ENCODE peak calls at places on chromosome 10, in four cellular contexts. H, U, S and N are unnamed samples.

GRCh38 chr10:95758351-95759025 is 2.5 kb downstream of the ENTPD1 start:
- DNase-seq in U (no peak), S (no peak), H (no peak), N (no peak)

GRCh38 chr10:44366936-44367630 is 17.8 kb downstream of the CXCL12 start:
- DNase-seq in S (no peak), H (no peak), U (no peak), N (no peak)

GRCh38 chr10:4095171-4095570 is 310.2 kb upstream of the KLF6 start:
- DNase-seq in U (no peak), H (no peak), S (no peak), N (no peak)

GRCh38 chr10:129345763-129346162 is 121.3 kb upstream of the MGMT start:
- DNase-seq in S (no peak), H (peak; percentile 58), U (no peak), N (no peak)

GRCh38 chr10:74684462-74684861 is 141.9 kb upstream of the KAT6B start:
- DNase-seq in H (no peak), S (no peak), U (no peak), N (no peak)

GRCh38 chr10:69769395-69769989 is 32.2 kb upstream of the COL13A1 start:
- DNase-seq in U (peak; percentile 88), S (no peak), H (peak; percentile 89), N (no peak)

GRCh38 chr10:86752311-86752710 is 4.1 kb upstream of the BMPR1A start:
- DNase-seq in U (no peak), S (no peak), H (peak; percentile 42), N (no peak)

GRCh38 chr10:92590623-92591549 is 2.0 kb upstream of the KIF11 start:
- DNase-seq in H (peak; percentile 91), S (peak; percentile 24), U (no peak), N (no peak)

GRCh38 chr10:30467939-30468338 is 34.0 kb downstream of the MAP3K8 start:
- DNase-seq in U (no peak), H (no peak), S (no peak), N (no peak)

GRCh38 chr10:11685787-11686218 is 56.4 kb upstream of the ECHDC3 start:
- DNase-seq in U (no peak), H (no peak), S (peak; percentile 76), N (no peak)

GRCh38 chr10:71270301-71270777 is 48.7 kb upstream of the SLC29A3 start:
- DNase-seq in H (peak; percentile 95), U (no peak), S (peak; percentile 58), N (no peak)

GRCh38 chr10:123009105-123009805 is 449 bp downstream of the ACADSB start:
- DNase-seq in S (peak; percentile 20), U (peak; percentile 76), H (peak; percentile 47), N (no peak)

GRCh38 chr10:79418274-79418673 is 27.1 kb downstream of the ZCCHC24 start:
- DNase-seq in U (peak; percentile 49), S (no peak), H (no peak), N (no peak)

GRCh38 chr10:28470873-28471704 is 61.8 kb upstream of the WAC start:
- DNase-seq in S (no peak), H (no peak), U (no peak), N (no peak)

GRCh38 chr10:630581-631073 is 58.8 kb downstream of the DIP2C start:
- DNase-seq in H (no peak), S (no peak), U (no peak), N (no peak)

GRCh38 chr10:116486774-116487448 is 58.8 kb upstream of the PNLIP start:
- DNase-seq in S (no peak), U (no peak), H (peak; percentile 53), N (no peak)

GRCh38 chr10:59245751-59246150 is 69.3 kb downstream of the PHYHIPL start:
- DNase-seq in S (no peak), U (no peak), H (no peak), N (no peak)

GRCh38 chr10:86368987-86369386 is 2.4 kb upstream of the GRID1 start:
- DNase-seq in H (no peak), U (peak; percentile 16), S (no peak), N (no peak)

GRCh38 chr10:86857097-86857825 is 100.2 kb downstream of the MMRN2 start:
- DNase-seq in S (no peak), H (peak; percentile 96), U (no peak), N (no peak)

GRCh38 chr10:36578306-36578705 is 547.1 kb upstream of the ANKRD30A start:
- DNase-seq in H (no peak), S (no peak), U (no peak), N (no peak)

GRCh38 chr10:114552050-114552449 is 106.0 kb downstream of the ABLIM1 start:
- DNase-seq in H (no peak), U (no peak), S (no peak), N (no peak)

GRCh38 chr10:79904671-79905321 is 44.1 kb downstream of the SFTPD start:
- DNase-seq in U (peak; percentile 92), S (no peak), H (peak; percentile 87), N (no peak)

GRCh38 chr10:58782876-58783859 is 270.5 kb downstream of the BICC1 start:
- DNase-seq in S (no peak), U (no peak), H (no peak), N (no peak)

GRCh38 chr10:15278786-15279185 is 92.3 kb downstream of the FAM171A1 start:
- DNase-seq in U (no peak), H (no peak), S (no peak), N (no peak)

GRCh38 chr10:15279236-15279635 is 91.9 kb downstream of the FAM171A1 start:
- DNase-seq in H (no peak), U (no peak), S (no peak), N (no peak)

GRCh38 chr10:15280462-15280861 is 90.6 kb downstream of the FAM171A1 start:
- DNase-seq in S (no peak), H (no peak), U (no peak), N (no peak)

DNA sequence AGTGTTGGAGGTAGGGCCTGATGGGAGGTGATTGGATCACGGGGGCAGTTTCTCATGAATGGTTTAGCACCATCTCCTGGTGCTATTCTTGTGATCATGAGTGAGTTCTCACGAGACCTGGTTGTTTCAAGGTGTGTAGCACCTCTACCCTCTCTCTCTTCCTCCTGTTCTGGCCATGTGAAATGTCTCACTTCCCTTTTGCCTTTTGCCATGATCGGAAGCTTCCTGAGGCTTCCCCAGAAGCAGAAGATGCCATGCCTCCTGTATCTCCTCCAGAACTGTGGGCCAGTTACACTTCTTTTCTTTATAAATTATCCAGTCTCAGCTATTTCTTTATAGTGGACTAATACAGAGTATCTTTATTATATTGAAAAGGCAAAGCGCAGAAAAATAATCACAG is 90.1 kb downstream of the FAM171A1 start:
- DNase-seq in H (no peak), U (no peak), S (no peak), N (no peak)
- H3K27ac ChIP-seq in H (no peak overlapping the region), U (no peak overlapping the region), S (no peak overlapping the region), N (no peak overlapping the region)

GRCh38 chr10:133337079-133337725 is 506 bp upstream of the CALY start:
- DNase-seq in S (no peak), H (no peak), U (no peak), N (no peak)

GRCh38 chr10:133334495-133335237 is 2.0 kb downstream of the CALY start:
- DNase-seq in H (no peak), S (no peak), U (no peak), N (no peak)

GRCh38 chr10:133332936-133333699 is 3.6 kb downstream of the CALY start:
- DNase-seq in U (no peak), S (no peak), H (no peak), N (no peak)

GRCh38 chr10:133336131-133337078 is at the start of gene CALY:
- DNase-seq in U (no peak), S (peak; percentile 59), H (peak; percentile 56), N (no peak)

GRCh38 chr10:133335238-133336122 is 1.2 kb downstream of the CALY start:
- DNase-seq in H (peak; percentile 75), S (no peak), U (peak; percentile 87), N (no peak)
- H3K4me3 ChIP-seq in H (no peak overlapping the region), S (no peak overlapping the region), U (no peak overlapping the region), N (peak overlapping the region; percentile 55)

DNA sequence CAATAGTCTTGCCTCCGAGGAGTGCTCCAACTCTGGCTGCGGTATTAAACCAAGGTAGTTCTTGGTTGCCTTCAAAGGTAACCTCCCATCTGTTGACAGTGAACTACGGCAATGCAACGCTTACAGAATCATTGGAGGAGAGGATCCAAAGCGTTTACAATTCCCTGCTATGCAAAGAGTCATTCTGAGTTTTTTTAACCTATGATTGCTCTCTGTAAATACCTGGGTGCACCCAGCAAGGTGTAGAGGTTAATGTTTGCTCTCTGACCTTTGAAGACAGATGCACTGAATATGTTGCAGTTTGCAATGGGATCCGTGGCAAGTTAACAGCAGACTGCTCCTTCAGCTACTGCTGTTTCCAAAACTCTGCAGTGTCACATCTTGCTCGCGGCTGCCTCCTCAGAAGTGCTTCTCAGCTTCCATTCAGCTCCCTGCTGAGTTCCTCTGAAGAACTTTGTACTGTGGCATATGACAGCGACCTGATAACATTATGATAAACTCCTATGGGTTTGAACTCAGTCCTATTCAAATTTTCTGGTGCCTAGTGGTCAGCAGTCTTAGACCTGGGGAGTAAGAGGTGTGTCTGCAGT is 29.0 kb downstream of the KIAA1217 start:
- DNase-seq in H (peak; percentile 76), S (no peak), U (no peak), N (no peak)
- H3K27ac ChIP-seq in H (no peak overlapping the region), S (no peak overlapping the region), U (no peak overlapping the region), N (no peak overlapping the region)

DNA sequence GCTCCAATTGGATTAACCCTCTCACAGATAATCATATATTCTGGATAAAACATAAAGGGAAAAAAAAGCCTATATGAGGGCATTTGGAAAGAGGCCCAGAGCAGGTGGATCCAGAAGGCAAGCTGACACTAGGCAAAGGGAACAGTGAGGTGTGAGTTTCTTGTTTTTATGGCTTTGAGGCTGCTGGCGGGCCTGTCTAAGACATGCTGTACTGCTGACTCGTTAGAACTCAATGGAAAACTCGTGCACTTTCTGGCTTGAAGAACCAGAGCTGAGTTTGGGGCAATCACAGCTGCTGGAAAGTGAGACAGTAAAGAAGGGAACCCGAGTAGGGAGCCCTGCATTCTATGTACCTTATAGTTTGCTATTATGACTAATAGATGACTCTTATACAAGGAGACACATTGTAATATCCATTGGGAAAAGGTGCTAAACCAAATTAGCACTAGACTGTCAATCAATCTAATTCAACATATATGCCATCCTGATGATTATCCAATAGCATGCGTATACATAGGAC is 637.1 kb downstream of the GATA3 start:
- DNase-seq in S (no peak), H (no peak), U (no peak), N (no peak)
- H3K4me3 ChIP-seq in S (no peak overlapping the region), H (no peak overlapping the region), U (no peak overlapping the region), N (no peak overlapping the region)